ENCODE peak calls at places on chromosomes 13 and 19, in eight cellular contexts. T, A, R, Z, D, N, M and U are unnamed samples.

GRCh38 chr19:397941-398706 is 10.8 kb downstream of the C2CD4C start:
- DNase-seq in N (no peak), A (no peak), R (no peak), D (no peak), Z (no peak), T (no peak), M (no peak), U (no peak)

GRCh38 chr19:41398042-41398403 is 405 bp downstream of the BCKDHA start:
- DNase-seq in A (no peak), D (no peak), M (no peak), R (no peak), T (no peak), Z (no peak), N (no peak), U (no peak)

GRCh38 chr19:7355151-7355845 is 6.6 kb downstream of the ARHGEF18 start:
- DNase-seq in N (no peak), D (no peak), R (no peak), T (no peak), Z (no peak), M (peak), A (no peak), U (no peak)

GRCh38 chr19:30028118-30028991 is 86.3 kb downstream of the URI1 start:
- DNase-seq in D (no peak), T (no peak), Z (no peak), R (no peak), A (no peak), N (no peak), M (no peak), U (no peak)

GRCh38 chr13:80509264-80509663 is 168.3 kb upstream of the SPRY2 start:
- DNase-seq in T (no peak), M (no peak), R (no peak), Z (no peak), A (no peak), N (no peak), D (no peak), U (no peak)

GRCh38 chr19:7191946-7192691 is 102.1 kb downstream of the INSR start:
- DNase-seq in M (no peak), Z (no peak), R (no peak), T (peak), A (no peak), N (no peak), D (peak), U (no peak)

GRCh38 chr13:51549050-51549449 is 35.2 kb upstream of the WDFY2 start:
- DNase-seq in Z (no peak), M (no peak), R (no peak), A (no peak), N (no peak), D (no peak), T (no peak), U (no peak)

GRCh38 chr13:114321256-114321655 is 7.0 kb downstream of the CHAMP1 start:
- DNase-seq in Z (no peak), R (no peak), D (no peak), M (no peak), N (no peak), T (no peak), A (no peak), U (no peak)

GRCh38 chr19:54011507-54012211 is 20.2 kb downstream of the CACNG6 start:
- DNase-seq in R (no peak), T (no peak), N (no peak), M (no peak), Z (no peak), A (no peak), D (no peak), U (no peak)

GRCh38 chr13:114311908-114312307 is 2.4 kb upstream of the CHAMP1 start:
- DNase-seq in N (no peak), M (no peak), A (no peak), R (no peak), D (no peak), Z (no peak), T (no peak), U (no peak)

GRCh38 chr13:104976964-104977363 is 1558.5 kb downstream of the EFNB2 start:
- DNase-seq in D (no peak), M (no peak), Z (no peak), A (no peak), R (no peak), T (no peak), N (no peak), U (no peak)

GRCh38 chr13:39552233-39552632 is 50.8 kb downstream of the LHFPL6 start:
- DNase-seq in A (no peak), T (no peak), D (no peak), Z (no peak), N (no peak), R (no peak), M (no peak), U (no peak)

GRCh38 chr13:98942485-98942884 is 35.4 kb downstream of the DOCK9 start:
- DNase-seq in A (no peak), Z (no peak), N (no peak), D (no peak), M (no peak), R (no peak), T (no peak), U (no peak)

GRCh38 chr19:5828661-5829566 is 10.6 kb downstream of the FUT6 start:
- DNase-seq in R (no peak), T (no peak), A (no peak), D (no peak), N (peak), M (peak), Z (no peak), U (no peak)

GRCh38 chr19:41801682-41802317 is 5.4 kb downstream of the CEACAM3 start:
- DNase-seq in D (no peak), A (no peak), M (no peak), R (no peak), N (no peak), T (no peak), Z (no peak), U (no peak)

GRCh38 chr13:24997367-24997967 is 98.5 kb upstream of the PABPC3 start:
- DNase-seq in R (no peak), N (no peak), A (no peak), M (peak), D (no peak), Z (no peak), T (no peak), U (no peak)

GRCh38 chr13:23159587-23160240 is 21.1 kb upstream of the SGCG start:
- DNase-seq in T (no peak), M (no peak), R (no peak), Z (no peak), A (no peak), N (no peak), D (no peak), U (no peak)

GRCh38 chr13:50611117-50611781 is 232.2 kb downstream of the DLEU7 start:
- DNase-seq in Z (no peak), N (no peak), A (no peak), T (no peak), M (no peak), D (no peak), R (no peak), U (no peak)

GRCh38 chr19:44722131-44723121 is 23.5 kb downstream of the CEACAM16 start:
- DNase-seq in R (no peak), N (no peak), T (no peak), Z (no peak), D (no peak), A (no peak), M (no peak), U (no peak)

GRCh38 chr13:51778407-51778806 is 25.6 kb downstream of the DHRS12 start:
- DNase-seq in Z (no peak), A (no peak), R (no peak), N (no peak), D (no peak), T (no peak), M (no peak), U (no peak)

GRCh38 chr13:31119966-31120733 is 41.6 kb downstream of the HSPH1 start:
- DNase-seq in Z (no peak), A (no peak), M (peak), D (no peak), T (no peak), N (no peak), R (no peak), U (no peak)

GRCh38 chr19:1780272-1780957 is 27.1 kb downstream of the ONECUT3 start:
- DNase-seq in D (no peak), A (peak), Z (no peak), T (no peak), N (no peak), R (no peak), M (peak), U (no peak)

GRCh38 chr19:14473915-14474578 is 1.1 kb downstream of the PTGER1 start:
- DNase-seq in R (no peak), T (no peak), D (no peak), Z (no peak), N (no peak), A (no peak), M (no peak), U (no peak)